ENCODE peak calls at places on chromosome 17, in nine cellular contexts. U, F, J, W, I, K, Z, D and S are unnamed samples.

GRCh38 chr17:68398731-68399637 is 58.3 kb downstream of the WIPI1 start:
- DNase-seq in U (peak; percentile 67), F (peak; percentile 85), J (peak; percentile 71), W (peak; percentile 35), I (no peak), K (no peak), Z (peak; percentile 60), D (no peak), S (peak; percentile 59)

GRCh38 chr17:75643033-75644017 is 10.1 kb downstream of the SMIM5 start:
- DNase-seq in U (no peak), F (no peak), J (no peak), W (no peak), I (no peak), K (peak; percentile 53), Z (peak; percentile 74), D (no peak), S (peak; percentile 81)

GRCh38 chr17:74569392-74570003 is 2.2 kb upstream of the CD300H start:
- DNase-seq in U (peak; percentile 100), F (no peak), J (no peak), W (peak; percentile 65), I (no peak), K (peak; percentile 75), Z (peak; percentile 35), D (peak; percentile 1), S (no peak)

GRCh38 chr17:80034977-80035686 is 540 bp downstream of the TBC1D16 start:
- DNase-seq in U (peak; percentile 37), F (no peak), J (peak; percentile 44), W (peak; percentile 26), I (peak; percentile 37), K (no peak), Z (no peak), D (no peak), S (peak; percentile 31)

GRCh38 chr17:61647044-61647443 is 56.0 kb upstream of the NACA2 start:
- DNase-seq in U (no peak), F (no peak), J (no peak), W (no peak), I (no peak), K (no peak), Z (no peak), D (no peak), S (no peak)

GRCh38 chr17:40310882-40311391 is 2.0 kb downstream of the RARA start:
- DNase-seq in U (no peak), F (no peak), J (no peak), W (no peak), I (no peak), K (no peak), Z (no peak), D (no peak), S (no peak)

GRCh38 chr17:32558328-32558955 is 71.6 kb downstream of the CDK5R1 start:
- DNase-seq in U (no peak), F (no peak), J (no peak), W (no peak), I (no peak), K (no peak), Z (no peak), D (no peak), S (no peak)

GRCh38 chr17:66682293-66682692 is 152.6 kb upstream of the CACNG5 start:
- DNase-seq in U (no peak), F (no peak), J (no peak), W (peak; percentile 45), I (no peak), K (no peak), Z (no peak), D (peak; percentile 3), S (no peak)

GRCh38 chr17:74704536-74704935 is 8.2 kb downstream of the CD300LF start:
- DNase-seq in U (no peak), F (no peak), J (no peak), W (no peak), I (no peak), K (no peak), Z (no peak), D (no peak), S (no peak)

GRCh38 chr17:44110823-44111633 is 12.4 kb downstream of the HDAC5 start:
- DNase-seq in U (peak; percentile 70), F (peak; percentile 91), J (peak; percentile 98), W (peak; percentile 97), I (peak; percentile 60), K (peak; percentile 97), Z (peak; percentile 98), D (peak; percentile 79), S (peak; percentile 75)